ENCODE peak calls at places on chromosomes 6 and 20, in seven cellular contexts. One of them, this sample, is unnamed.

GRCh38 chr6:136274062-136274461 is 15.6 kb downstream of the BCLAF1 start:
- DNase-seq in testis: no peak
- DNase-seq in thyroid gland: no peak
- DNase-seq in esophagus squamous epithelium: no peak
- DNase-seq in ovary: no peak
- DNase-seq in A549: no peak
- DNase-seq in IMR-90: no peak
- DNase-seq in this sample: no peak

GRCh38 chr20:43916875-43917371 is 2.3 kb downstream of the TOX2 start:
- DNase-seq in testis: peak
- DNase-seq in thyroid gland: no peak
- DNase-seq in esophagus squamous epithelium: no peak
- DNase-seq in ovary: no peak
- DNase-seq in A549: no peak
- DNase-seq in IMR-90: peak
- DNase-seq in this sample: no peak

GRCh38 chr6:41257369-41258195 is 28.9 kb downstream of the TREM1 start:
- DNase-seq in testis: no peak
- DNase-seq in thyroid gland: peak
- DNase-seq in esophagus squamous epithelium: no peak
- DNase-seq in ovary: peak
- DNase-seq in A549: no peak
- DNase-seq in IMR-90: peak
- DNase-seq in this sample: peak

GRCh38 chr6:4180653-4181255 is 45.4 kb upstream of the ECI2 start:
- DNase-seq in testis: peak
- DNase-seq in thyroid gland: no peak
- DNase-seq in esophagus squamous epithelium: no peak
- DNase-seq in ovary: no peak
- DNase-seq in A549: no peak
- DNase-seq in IMR-90: peak
- DNase-seq in this sample: no peak

GRCh38 chr6:33620584-33621395 is at the start of gene ITPR3:
- DNase-seq in testis: peak
- DNase-seq in thyroid gland: peak
- DNase-seq in esophagus squamous epithelium: no peak
- DNase-seq in ovary: peak
- DNase-seq in A549: peak
- DNase-seq in IMR-90: peak
- DNase-seq in this sample: peak

GRCh38 chr6:8530775-8531435 is 95.6 kb upstream of the SLC35B3 start:
- DNase-seq in testis: no peak
- DNase-seq in thyroid gland: no peak
- DNase-seq in esophagus squamous epithelium: no peak
- DNase-seq in ovary: no peak
- DNase-seq in A549: no peak
- DNase-seq in IMR-90: no peak
- DNase-seq in this sample: no peak

GRCh38 chr6:111730835-111731234 is 125.2 kb upstream of the TRAF3IP2 start:
- DNase-seq in testis: peak
- DNase-seq in thyroid gland: no peak
- DNase-seq in esophagus squamous epithelium: no peak
- DNase-seq in ovary: no peak
- DNase-seq in A549: no peak
- DNase-seq in IMR-90: no peak
- DNase-seq in this sample: no peak

GRCh38 chr20:63173552-63174191 is 42.3 kb downstream of the YTHDF1 start:
- DNase-seq in testis: no peak
- DNase-seq in thyroid gland: no peak
- DNase-seq in esophagus squamous epithelium: no peak
- DNase-seq in ovary: no peak
- DNase-seq in A549: no peak
- DNase-seq in IMR-90: no peak
- DNase-seq in this sample: no peak

GRCh38 chr20:62641749-62642665 is at the start of gene SLCO4A1:
- DNase-seq in testis: peak
- DNase-seq in thyroid gland: peak
- DNase-seq in esophagus squamous epithelium: no peak
- DNase-seq in ovary: peak
- DNase-seq in A549: peak
- DNase-seq in IMR-90: peak
- DNase-seq in this sample: peak

GRCh38 chr20:59580208-59580980 is 23.9 kb upstream of the PHACTR3 start:
- DNase-seq in testis: no peak
- DNase-seq in thyroid gland: no peak
- DNase-seq in esophagus squamous epithelium: no peak
- DNase-seq in ovary: no peak
- DNase-seq in A549: no peak
- DNase-seq in IMR-90: no peak
- DNase-seq in this sample: no peak

GRCh38 chr6:96841241-96841824 is 4.1 kb upstream of the GPR63 start:
- DNase-seq in testis: no peak
- DNase-seq in thyroid gland: no peak
- DNase-seq in esophagus squamous epithelium: no peak
- DNase-seq in ovary: no peak
- DNase-seq in A549: no peak
- DNase-seq in IMR-90: no peak
- DNase-seq in this sample: no peak

GRCh38 chr20:10682939-10683338 is 9.1 kb upstream of the JAG1 start:
- DNase-seq in testis: no peak
- DNase-seq in thyroid gland: no peak
- DNase-seq in esophagus squamous epithelium: no peak
- DNase-seq in ovary: no peak
- DNase-seq in A549: no peak
- DNase-seq in IMR-90: peak
- DNase-seq in this sample: no peak

GRCh38 chr20:10679269-10679668 is 5.5 kb upstream of the JAG1 start:
- DNase-seq in testis: no peak
- DNase-seq in thyroid gland: no peak
- DNase-seq in esophagus squamous epithelium: no peak
- DNase-seq in ovary: no peak
- DNase-seq in A549: no peak
- DNase-seq in IMR-90: peak
- DNase-seq in this sample: no peak

GRCh38 chr20:10680571-10680970 is 6.8 kb upstream of the JAG1 start:
- DNase-seq in testis: no peak
- DNase-seq in thyroid gland: no peak
- DNase-seq in esophagus squamous epithelium: no peak
- DNase-seq in ovary: no peak
- DNase-seq in A549: no peak
- DNase-seq in IMR-90: no peak
- DNase-seq in this sample: no peak

GRCh38 chr20:10683537-10683936 is 9.7 kb upstream of the JAG1 start:
- DNase-seq in testis: no peak
- DNase-seq in thyroid gland: no peak
- DNase-seq in esophagus squamous epithelium: no peak
- DNase-seq in ovary: no peak
- DNase-seq in A549: no peak
- DNase-seq in IMR-90: no peak
- DNase-seq in this sample: no peak

DNA sequence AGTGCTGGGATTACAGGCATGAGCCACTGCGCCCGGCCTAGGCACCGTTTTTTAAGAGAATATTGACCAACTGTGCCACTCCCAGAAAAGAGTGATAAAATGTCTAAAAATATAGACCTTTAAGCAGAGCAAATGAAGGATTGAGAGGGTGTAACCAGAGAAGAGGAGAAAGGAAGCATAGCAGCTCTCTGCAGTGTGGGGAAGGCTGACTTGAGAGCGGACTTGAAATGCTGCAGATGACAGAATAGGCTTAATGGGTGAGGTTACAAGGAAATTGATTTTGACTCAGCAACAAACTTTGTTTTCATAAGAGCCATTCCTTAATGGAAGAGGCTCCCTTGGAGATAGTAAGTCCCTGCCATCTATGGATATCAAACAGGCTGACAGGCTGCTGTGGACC is 7.7 kb upstream of the JAG1 start:
- DNase-seq in testis: no peak
- DNase-seq in thyroid gland: no peak
- DNase-seq in esophagus squamous epithelium: no peak
- DNase-seq in ovary: no peak
- DNase-seq in A549: no peak
- DNase-seq in IMR-90: no peak
- DNase-seq in this sample: no peak
- TF ChIP-seq POLR2A in testis: no peak
- TF ChIP-seq POLR2A in thyroid gland: no peak
- TF ChIP-seq POLR2A in esophagus squamous epithelium: no peak
- TF ChIP-seq POLR2A in ovary: no peak
- TF ChIP-seq POLR2A in A549: no peak
- TF ChIP-seq POLR2A in IMR-90: no peak
- TF ChIP-seq POLR2A in this sample: no peak

GRCh38 chr20:37313546-37314091 is 24.2 kb downstream of the MANBAL start:
- DNase-seq in testis: no peak
- DNase-seq in thyroid gland: no peak
- DNase-seq in esophagus squamous epithelium: no peak
- DNase-seq in ovary: no peak
- DNase-seq in A549: no peak
- DNase-seq in IMR-90: no peak
- DNase-seq in this sample: no peak
- H3K27ac ChIP-seq in testis: peak
- H3K27ac ChIP-seq in thyroid gland: peak
- H3K27ac ChIP-seq in esophagus squamous epithelium: peak
- H3K27ac ChIP-seq in ovary: peak
- H3K27ac ChIP-seq in A549: no peak
- H3K27ac ChIP-seq in IMR-90: peak
- H3K27ac ChIP-seq in this sample: peak

GRCh38 chr20:58378704-58379103 is 10.3 kb upstream of the VAPB start:
- DNase-seq in testis: no peak
- DNase-seq in thyroid gland: no peak
- DNase-seq in esophagus squamous epithelium: no peak
- DNase-seq in ovary: no peak
- DNase-seq in A549: no peak
- DNase-seq in IMR-90: no peak
- DNase-seq in this sample: no peak

GRCh38 chr20:58384821-58385220 is 4.2 kb upstream of the VAPB start:
- DNase-seq in testis: no peak
- DNase-seq in thyroid gland: no peak
- DNase-seq in esophagus squamous epithelium: no peak
- DNase-seq in ovary: no peak
- DNase-seq in A549: no peak
- DNase-seq in IMR-90: no peak
- DNase-seq in this sample: no peak

GRCh38 chr20:58378056-58378455 is 11.0 kb upstream of the VAPB start:
- DNase-seq in testis: no peak
- DNase-seq in thyroid gland: no peak
- DNase-seq in esophagus squamous epithelium: no peak
- DNase-seq in ovary: no peak
- DNase-seq in A549: no peak
- DNase-seq in IMR-90: no peak
- DNase-seq in this sample: no peak

GRCh38 chr20:58382096-58382495 is 6.9 kb upstream of the VAPB start:
- DNase-seq in testis: no peak
- DNase-seq in thyroid gland: no peak
- DNase-seq in esophagus squamous epithelium: no peak
- DNase-seq in ovary: no peak
- DNase-seq in A549: no peak
- DNase-seq in IMR-90: no peak
- DNase-seq in this sample: no peak

GRCh38 chr20:58381627-58382026 is 7.4 kb upstream of the VAPB start:
- DNase-seq in testis: no peak
- DNase-seq in thyroid gland: no peak
- DNase-seq in esophagus squamous epithelium: no peak
- DNase-seq in ovary: no peak
- DNase-seq in A549: no peak
- DNase-seq in IMR-90: no peak
- DNase-seq in this sample: no peak
- TF ChIP-seq POLR2A in testis: no peak
- TF ChIP-seq POLR2A in thyroid gland: no peak
- TF ChIP-seq POLR2A in esophagus squamous epithelium: no peak
- TF ChIP-seq POLR2A in ovary: no peak
- TF ChIP-seq POLR2A in A549: no peak
- TF ChIP-seq POLR2A in IMR-90: no peak
- TF ChIP-seq POLR2A in this sample: no peak

DNA sequence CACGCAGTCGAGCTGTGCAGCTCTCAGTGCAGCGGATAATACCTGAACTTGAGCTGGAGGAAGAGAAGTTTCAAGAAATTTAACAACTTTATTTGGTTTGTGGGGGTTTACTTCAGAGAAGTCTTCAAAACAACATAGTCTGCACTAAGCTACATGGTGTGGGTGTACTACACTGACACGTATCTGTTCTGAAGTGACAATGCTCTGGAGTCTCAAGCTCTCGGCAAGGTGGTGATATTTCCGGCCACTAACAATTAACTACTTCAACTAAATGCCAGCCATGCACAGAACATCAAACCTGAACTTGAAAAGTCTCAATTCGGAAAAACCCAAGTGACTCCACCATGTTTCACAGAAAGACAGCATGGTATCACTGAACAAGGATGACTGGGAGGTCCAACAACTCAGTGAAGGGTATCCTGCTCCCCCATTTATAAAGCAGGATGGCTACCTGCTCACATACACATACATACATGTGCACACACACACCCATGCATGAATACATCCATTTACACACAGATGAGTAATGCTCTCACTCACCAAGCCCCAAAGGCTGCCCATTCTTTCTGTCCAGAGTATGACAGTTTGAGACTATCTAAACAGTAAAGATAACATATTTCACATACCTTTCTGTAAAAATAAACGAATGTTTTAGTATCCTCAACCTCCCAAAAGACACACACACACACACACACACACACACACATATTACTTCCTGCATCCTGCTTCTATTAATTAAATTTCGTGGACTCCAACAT is 15.4 kb upstream of the ANKRD60 start:
- DNase-seq in testis: no peak
- DNase-seq in thyroid gland: no peak
- DNase-seq in esophagus squamous epithelium: no peak
- DNase-seq in ovary: no peak
- DNase-seq in A549: no peak
- DNase-seq in IMR-90: peak
- DNase-seq in this sample: no peak
- H3K27ac ChIP-seq in testis: no peak
- H3K27ac ChIP-seq in thyroid gland: no peak
- H3K27ac ChIP-seq in esophagus squamous epithelium: no peak
- H3K27ac ChIP-seq in ovary: no peak
- H3K27ac ChIP-seq in A549: no peak
- H3K27ac ChIP-seq in IMR-90: no peak
- H3K27ac ChIP-seq in this sample: no peak

GRCh38 chr20:18566892-18567738 is at the start of gene SMIM26:
- DNase-seq in testis: peak
- DNase-seq in thyroid gland: peak
- DNase-seq in esophagus squamous epithelium: peak
- DNase-seq in ovary: peak
- DNase-seq in A549: peak
- DNase-seq in IMR-90: peak
- DNase-seq in this sample: peak
- TF ChIP-seq POLR2A in testis: no peak
- TF ChIP-seq POLR2A in thyroid gland: no peak
- TF ChIP-seq POLR2A in esophagus squamous epithelium: peak
- TF ChIP-seq POLR2A in ovary: peak
- TF ChIP-seq POLR2A in A549: peak
- TF ChIP-seq POLR2A in IMR-90: peak
- TF ChIP-seq POLR2A in this sample: peak

This sample was measured in heart left ventricle.